ENCODE peak calls at places on chromosomes 5 and 9, in six cellular contexts. T is PC-3; R is CD8-positive, alpha-beta T cell; G is DND-41; Z is neuronal stem cell; B is SJSA1. V is an unnamed sample.

GRCh38 chr5:122874179-122874875 is 28.9 kb downstream of the SNX24 start:
- DNase-seq in T (no peak), R (no peak), G (no peak), Z (no peak), B (no peak), V (no peak)

GRCh38 chr5:132767150-132767549 is 9.9 kb downstream of the SEPTIN8 start:
- DNase-seq in T (no peak), R (no peak), G (no peak), Z (no peak), B (no peak), V (no peak)

GRCh38 chr5:127844631-127845030 is 141.4 kb downstream of the CCDC192 start:
- DNase-seq in T (no peak), R (no peak), G (no peak), Z (no peak), B (no peak), V (peak; percentile 87)

GRCh38 chr5:127851964-127852363 is 148.8 kb downstream of the CCDC192 start:
- DNase-seq in T (no peak), R (no peak), G (no peak), Z (no peak), B (no peak), V (no peak)

GRCh38 chr9:109319072-109319630 is 1.7 kb downstream of the EPB41L4B start:
- DNase-seq in T (peak; percentile 49), R (no peak), G (no peak), Z (peak; percentile 14), B (no peak), V (no peak)

GRCh38 chr5:67353500-67353931 is 156.9 kb upstream of the CD180 start:
- DNase-seq in T (no peak), R (no peak), G (no peak), Z (no peak), B (no peak), V (no peak)

GRCh38 chr9:96856363-96857286 is 2.3 kb upstream of the ZNF782 start:
- DNase-seq in T (peak; percentile 66), R (peak; percentile 44), G (peak; percentile 66), Z (peak; percentile 58), B (no peak), V (no peak)

GRCh38 chr9:71638627-71639026 is 129.7 kb downstream of the CEMIP2 start:
- DNase-seq in T (no peak), R (no peak), G (no peak), Z (no peak), B (no peak), V (no peak)

GRCh38 chr9:107868166-107868565 is 378.6 kb upstream of the KLF4 start:
- DNase-seq in T (no peak), R (no peak), G (no peak), Z (no peak), B (no peak), V (no peak)

GRCh38 chr9:74512416-74512815 is 15.3 kb downstream of the RORB start:
- DNase-seq in T (no peak), R (no peak), G (no peak), Z (no peak), B (no peak), V (no peak)

GRCh38 chr5:78726556-78726955 is 78.0 kb upstream of the LHFPL2 start:
- DNase-seq in T (no peak), R (no peak), G (no peak), Z (no peak), B (no peak), V (no peak)

GRCh38 chr5:122091942-122092600 is 14.0 kb upstream of the LOX start:
- DNase-seq in T (peak; percentile 61), R (no peak), G (no peak), Z (peak; percentile 29), B (no peak), V (no peak)

GRCh38 chr5:50576686-50577256 is 89.7 kb upstream of the PARP8 start:
- DNase-seq in T (no peak), R (no peak), G (no peak), Z (no peak), B (no peak), V (no peak)

GRCh38 chr5:93151121-93151520 is 429.9 kb downstream of the NR2F1-AS1 start:
- DNase-seq in T (peak; percentile 85), R (no peak), G (no peak), Z (no peak), B (no peak), V (no peak)

GRCh38 chr5:37838933-37839341 is 904 bp downstream of the GDNF start:
- DNase-seq in T (no peak), R (no peak), G (no peak), Z (no peak), B (no peak), V (no peak)

GRCh38 chr9:93254061-93254481 is 70.1 kb downstream of the WNK2 start:
- DNase-seq in T (no peak), R (no peak), G (no peak), Z (no peak), B (no peak), V (no peak)

GRCh38 chr9:71249729-71250317 is 128.4 kb upstream of the TRPM3 start:
- DNase-seq in T (peak; percentile 74), R (no peak), G (peak; percentile 5), Z (peak; percentile 57), B (no peak), V (no peak)

GRCh38 chr5:136120529-136120928 is 12.1 kb upstream of the SMAD5 start:
- DNase-seq in T (no peak), R (no peak), G (no peak), Z (no peak), B (no peak), V (no peak)

GRCh38 chr5:72151169-72151568 is 43.9 kb downstream of the MAP1B start:
- DNase-seq in T (no peak), R (no peak), G (no peak), Z (no peak), B (no peak), V (no peak)

GRCh38 chr9:136621734-136622093 is 41.0 kb upstream of the EGFL7 start:
- DNase-seq in T (no peak), R (no peak), G (no peak), Z (no peak), B (no peak), V (no peak)

GRCh38 chr9:136624184-136624951 is 38.3 kb upstream of the EGFL7 start:
- DNase-seq in T (no peak), R (no peak), G (no peak), Z (no peak), B (no peak), V (no peak)

GRCh38 chr9:136622538-136622948 is 40.2 kb upstream of the EGFL7 start:
- DNase-seq in T (no peak), R (no peak), G (no peak), Z (no peak), B (no peak), V (no peak)

GRCh38 chr9:136623849-136624183 is 38.9 kb upstream of the EGFL7 start:
- DNase-seq in T (no peak), R (no peak), G (peak; percentile 79), Z (no peak), B (no peak), V (no peak)

GRCh38 chr9:136623016-136623848 is 39.5 kb upstream of the EGFL7 start:
- DNase-seq in T (no peak), R (no peak), G (no peak), Z (no peak), B (no peak), V (no peak)
- H3K4me1 ChIP-seq in T (no peaks in the 10 kb centered on the region), R (peaks cover 16% of the 10 kb centered on the region), G (peaks cover 87% of the 10 kb centered on the region), Z (peaks cover 17% of the 10 kb centered on the region), B (peaks cover 74% of the 10 kb centered on the region), V (peaks cover 11% of the 10 kb centered on the region)

DNA sequence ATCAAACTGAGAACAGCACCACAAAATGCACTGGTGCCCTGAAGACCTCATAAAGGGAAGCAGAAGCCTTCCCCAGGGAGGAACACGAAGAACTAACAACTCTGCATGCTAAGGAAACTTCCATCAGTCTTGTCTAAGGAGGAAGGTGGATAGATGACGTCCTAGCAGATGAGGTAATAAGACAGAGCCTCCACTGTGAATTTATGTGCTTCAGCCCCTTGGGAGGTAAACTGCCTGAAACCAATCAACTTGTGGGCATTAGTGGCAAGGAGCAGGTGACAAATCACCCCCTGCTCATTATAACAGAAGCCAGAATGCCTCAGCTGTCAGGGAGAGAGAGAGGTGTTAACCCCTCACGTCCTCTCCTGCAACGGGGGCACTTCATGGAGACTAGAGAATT is 48.9 kb upstream of the SPIN1 start:
- DNase-seq in T (no peak), R (no peak), G (no peak), Z (no peak), B (no peak), V (no peak)
- H3K4me3 ChIP-seq in T (no peak overlapping the region), R (no peak overlapping the region), G (no peak overlapping the region), Z (no peak overlapping the region), B (no peak overlapping the region), V (no peak overlapping the region)

GRCh38 chr5:63135306-63135705 is 556.7 kb downstream of the LRRC70 start:
- DNase-seq in T (no peak), R (no peak), G (no peak), Z (no peak), B (no peak), V (no peak)
- H3K4me1 ChIP-seq in T (peaks cover 18% of the 10 kb centered on the region), R (no peaks in the 10 kb centered on the region), G (no peaks in the 10 kb centered on the region), Z (peaks cover 2% of the 10 kb centered on the region), B (no peaks in the 10 kb centered on the region), V (no peaks in the 10 kb centered on the region)

GRCh38 chr5:179526978-179527377 is 23.4 kb upstream of the RUFY1 start:
- DNase-seq in T (no peak), R (no peak), G (no peak), Z (no peak), B (no peak), V (no peak)

GRCh38 chr5:179533907-179534306 is 16.4 kb upstream of the RUFY1 start:
- DNase-seq in T (no peak), R (no peak), G (no peak), Z (no peak), B (peak; percentile 5), V (no peak)

GRCh38 chr5:179533024-179533423 is 17.3 kb upstream of the RUFY1 start:
- DNase-seq in T (no peak), R (no peak), G (no peak), Z (no peak), B (no peak), V (no peak)

GRCh38 chr5:179534431-179534830 is 15.9 kb upstream of the RUFY1 start:
- DNase-seq in T (no peak), R (no peak), G (no peak), Z (no peak), B (peak; percentile 37), V (no peak)

DNA sequence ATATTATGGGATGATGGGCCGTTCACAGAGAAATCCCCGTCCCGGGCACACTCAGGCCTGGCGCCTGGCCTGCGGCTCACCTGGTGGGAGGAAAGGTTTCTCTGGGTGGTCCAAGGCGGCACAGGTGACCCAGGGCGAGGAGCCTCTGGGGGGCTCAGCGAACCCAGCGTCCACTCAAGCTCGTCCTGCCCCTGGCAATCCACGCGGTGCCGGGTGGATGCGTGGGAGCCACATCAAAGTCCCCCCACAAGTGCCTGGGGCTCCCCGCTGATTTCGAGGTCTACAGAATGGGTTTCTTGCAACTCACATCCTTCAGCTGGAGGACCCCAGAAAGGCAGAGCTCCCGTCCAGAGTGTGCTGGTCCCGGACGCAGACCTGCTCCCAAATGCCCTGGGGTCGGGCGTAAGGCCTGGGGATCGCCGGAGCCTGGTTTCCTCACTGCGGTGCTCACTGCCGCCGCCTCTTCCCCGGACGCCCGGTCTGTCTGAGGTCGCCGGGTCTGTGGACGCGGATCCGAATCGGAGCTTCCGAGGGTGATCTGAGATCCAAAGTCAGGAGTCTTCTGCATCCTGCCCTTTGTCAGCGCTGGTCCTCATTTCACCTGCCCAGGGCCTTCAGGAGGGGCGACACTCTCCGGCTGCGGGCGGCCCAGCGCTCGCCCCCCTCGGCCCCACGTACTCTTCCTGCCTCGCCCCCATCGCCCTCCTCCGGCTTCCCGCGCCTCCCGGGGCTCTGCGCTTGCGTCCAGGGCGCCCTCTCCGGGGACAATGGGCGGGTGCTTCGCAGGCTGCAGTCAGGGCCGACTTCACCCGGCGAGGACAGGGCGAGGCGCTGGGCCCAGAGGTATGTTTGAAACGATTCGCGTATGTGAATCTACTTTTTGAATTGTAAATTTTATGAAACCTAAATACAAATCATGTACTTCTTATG is 20.0 kb upstream of the RUFY1 start:
- DNase-seq in T (no peak), R (peak; percentile 24), G (peak; percentile 87), Z (peak; percentile 5), B (no peak), V (peak; percentile 62)
- H3K4me3 ChIP-seq in T (no peak overlapping the region), R (peak overlapping the region; percentile 63), G (peak overlapping the region; percentile 72), Z (no peak overlapping the region), B (no peak overlapping the region), V (peak overlapping the region; percentile 45)

V was measured in breast epithelium.